ENCODE peak calls at places on chromosomes 12 and 14, in nine cellular contexts. M, S, T, W, H, O, V, C and B are unnamed samples.

GRCh38 chr12:63982787-63983186 is 138.3 kb downstream of the SRGAP1 start:
- DNase-seq in M (no peak), S (no peak), T (no peak), W (no peak), H (no peak), O (no peak), V (no peak), C (no peak), B (no peak)

GRCh38 chr14:71931492-71932228 is 569 bp upstream of the RGS6 start:
- DNase-seq in M (no peak), S (no peak), T (no peak), W (no peak), H (no peak), O (no peak), V (no peak), C (no peak), B (no peak)

GRCh38 chr12:57604454-57605307 is at the start of gene DTX3:
- DNase-seq in M (no peak), S (no peak), T (no peak), W (peak), H (peak), O (no peak), V (no peak), C (no peak), B (peak)

GRCh38 chr14:80475074-80475473 is 263.8 kb upstream of the DIO2 start:
- DNase-seq in M (no peak), S (no peak), T (no peak), W (no peak), H (no peak), O (no peak), V (no peak), C (no peak), B (no peak)

GRCh38 chr12:34597548-34598351 is 575.5 kb downstream of the ALG10 start:
- DNase-seq in M (no peak), S (no peak), T (no peak), W (no peak), H (peak), O (no peak), V (no peak), C (no peak), B (peak)

GRCh38 chr14:41830679-41831078 is 224.0 kb downstream of the LRFN5 start:
- DNase-seq in M (no peak), S (no peak), T (no peak), W (peak), H (peak), O (no peak), V (no peak), C (no peak), B (no peak)

GRCh38 chr14:26255213-26255612 is 342.6 kb downstream of the NOVA1 start:
- DNase-seq in M (no peak), S (no peak), T (no peak), W (peak), H (no peak), O (peak), V (no peak), C (no peak), B (no peak)

GRCh38 chr12:56338643-56339422 is at the start of gene IL23A:
- DNase-seq in M (no peak), S (no peak), T (peak), W (peak), H (no peak), O (no peak), V (peak), C (no peak), B (peak)

GRCh38 chr12:96193725-96194571 is at the start of gene ELK3:
- DNase-seq in M (peak), S (no peak), T (no peak), W (peak), H (peak), O (peak), V (no peak), C (peak), B (peak)

DNA sequence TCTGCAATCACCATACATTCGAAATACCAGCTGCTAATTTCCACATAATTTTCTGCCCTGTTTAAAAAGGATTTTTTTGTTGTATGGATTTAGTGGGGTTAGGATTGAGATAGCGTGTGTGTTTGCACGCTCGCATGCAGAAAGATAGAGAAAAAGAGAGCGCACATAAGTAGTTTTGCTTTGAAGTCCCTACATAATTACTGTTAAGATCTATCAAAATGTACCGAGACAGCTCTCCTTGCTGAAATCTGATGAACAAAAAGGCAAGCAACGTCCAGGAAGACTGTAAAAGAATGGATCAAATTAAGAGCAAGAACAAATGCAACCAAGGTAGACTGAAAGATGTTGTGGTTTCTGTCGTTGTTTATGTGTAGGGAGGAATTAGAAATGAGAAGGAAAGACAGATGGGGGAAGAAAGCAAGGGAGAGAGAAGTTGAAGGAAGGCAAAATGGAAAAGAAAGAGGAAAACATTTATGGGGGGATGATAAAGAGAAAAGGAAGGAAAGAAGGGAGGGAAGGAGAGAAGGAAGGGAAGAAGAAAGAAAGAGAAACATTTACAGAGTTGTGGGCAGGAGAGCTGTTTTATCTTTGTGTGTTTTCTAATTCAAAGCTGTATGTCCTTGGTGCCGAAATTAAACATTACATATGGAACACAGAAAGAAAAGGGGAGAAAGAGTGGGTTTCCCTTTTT is 522.3 kb downstream of the MED13L start:
- DNase-seq in M (no peak), S (no peak), T (no peak), W (no peak), H (no peak), O (no peak), V (no peak), C (no peak), B (no peak)
- H3K4me3 ChIP-seq in M (no peak), S (no peak), T (no peak), W (no peak), H (no peak), O (no peak), V (no peak), C (no peak), B (no peak)

GRCh38 chr12:85662209-85662607 is 174.0 kb downstream of the RASSF9 start:
- DNase-seq in M (no peak), S (no peak), T (no peak), W (no peak), H (no peak), O (no peak), V (no peak), C (no peak), B (no peak)

GRCh38 chr12:85659754-85660530 is 176.3 kb downstream of the RASSF9 start:
- DNase-seq in M (no peak), S (no peak), T (no peak), W (no peak), H (no peak), O (no peak), V (no peak), C (no peak), B (no peak)

GRCh38 chr12:85661461-85662208 is 174.6 kb downstream of the RASSF9 start:
- DNase-seq in M (no peak), S (no peak), T (no peak), W (no peak), H (no peak), O (no peak), V (no peak), C (no peak), B (no peak)

GRCh38 chr12:85664429-85664828 is 171.8 kb downstream of the RASSF9 start:
- DNase-seq in M (no peak), S (no peak), T (no peak), W (no peak), H (no peak), O (no peak), V (no peak), C (no peak), B (no peak)

DNA sequence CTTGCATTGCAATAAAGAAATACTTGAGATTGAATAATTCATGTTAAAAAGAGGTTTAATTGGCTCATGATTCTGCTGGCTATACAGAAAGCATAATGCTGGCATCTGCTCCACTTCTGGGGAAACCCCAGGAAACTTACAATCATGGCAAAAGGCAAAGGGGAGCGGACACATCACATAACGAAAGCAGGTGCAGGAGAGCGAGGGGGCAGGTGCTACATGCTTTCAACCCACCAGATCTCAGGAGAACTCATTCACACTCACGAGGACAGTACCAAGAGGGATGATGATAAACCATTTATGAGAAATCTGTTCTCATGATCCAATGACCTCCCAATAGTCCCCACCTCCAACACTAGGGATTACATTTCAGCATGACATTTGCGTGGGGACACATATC is 172.6 kb downstream of the RASSF9 start:
- DNase-seq in M (no peak), S (no peak), T (no peak), W (no peak), H (no peak), O (no peak), V (no peak), C (no peak), B (no peak)
- TF ChIP-seq POLR2AphosphoS5 in M (no peak), S (no peak), T (no peak), W (no peak), H (no peak), O (no peak), V (no peak), C (no peak), B (no peak)

DNA sequence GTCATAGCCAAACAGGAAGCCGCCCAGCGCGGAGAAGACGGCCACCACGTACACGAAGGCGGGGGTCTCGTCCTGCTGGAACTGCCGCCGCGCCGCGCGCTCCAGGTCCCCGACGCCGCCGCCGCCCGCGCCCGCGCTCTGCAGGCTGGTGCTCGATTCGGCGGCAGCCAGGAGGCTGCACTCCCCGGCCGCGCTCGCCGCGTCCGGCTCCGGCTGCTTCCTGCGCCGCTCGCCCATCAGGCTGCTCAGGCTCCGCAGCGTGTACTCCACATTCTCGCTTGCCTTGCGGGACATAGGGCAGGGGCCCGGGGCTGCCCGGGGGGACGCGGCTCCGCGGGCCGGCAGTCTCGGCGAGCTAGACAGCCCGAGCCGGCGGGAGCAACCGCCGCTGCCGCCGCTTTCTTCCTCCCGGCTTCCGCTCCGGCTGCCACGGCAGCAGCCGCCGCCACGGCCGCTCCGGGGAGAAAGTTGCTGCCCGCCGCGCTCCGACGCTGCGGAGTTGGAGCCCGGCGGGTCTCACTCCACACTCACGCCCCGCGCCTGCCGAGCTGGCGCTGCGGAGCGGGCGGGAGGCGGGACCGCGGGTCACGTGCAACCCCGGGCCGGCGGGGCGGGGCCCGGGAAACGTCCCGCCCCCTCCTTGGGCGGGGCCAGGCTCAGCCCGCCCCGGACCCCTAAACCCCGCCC is at the start of gene SLC2A13:
- DNase-seq in M (peak), S (peak), T (no peak), W (peak), H (peak), O (peak), V (peak), C (peak), B (peak)
- H3K27ac ChIP-seq in M (peak), S (peak), T (no peak), W (no peak), H (peak), O (peak), V (no peak), C (peak), B (peak)

DNA sequence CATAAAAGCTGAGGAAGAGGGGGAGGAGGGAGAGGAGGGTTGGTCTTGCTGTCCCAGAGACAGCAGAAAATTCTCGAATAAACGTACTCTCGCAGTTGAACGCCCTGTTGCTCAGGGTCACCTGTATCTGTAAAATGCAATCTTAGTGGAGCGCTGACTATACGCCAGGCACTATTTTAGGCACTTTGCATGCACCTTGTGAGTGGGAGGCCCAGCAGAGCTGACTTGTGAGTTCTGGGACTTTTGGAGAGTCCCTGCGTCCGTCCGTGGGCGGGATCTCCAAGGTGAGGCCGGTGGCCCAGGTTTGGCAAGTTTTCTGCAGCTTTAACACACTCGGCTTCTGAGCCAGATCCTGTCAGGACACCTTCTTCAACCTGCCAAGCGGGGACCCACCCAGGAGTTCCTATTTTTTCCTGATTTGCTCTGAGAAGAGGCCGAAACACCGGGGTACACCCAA is 32.5 kb upstream of the PLEKHG6 start:
- DNase-seq in M (no peak), S (no peak), T (no peak), W (peak), H (no peak), O (no peak), V (no peak), C (peak), B (peak)
- H3K4me3 ChIP-seq in M (peak), S (peak), T (peak), W (peak), H (peak), O (peak), V (peak), C (peak), B (peak)

GRCh38 chr14:60349663-60350365 is 100.8 kb downstream of the PPM1A start:
- DNase-seq in M (peak), S (peak), T (no peak), W (peak), H (no peak), O (peak), V (no peak), C (no peak), B (no peak)
- TF ChIP-seq POLR2AphosphoS5 in M (no peak), S (no peak), T (no peak), W (no peak), H (no peak), O (no peak), V (no peak), C (no peak), B (no peak)

GRCh38 chr12:88556213-88556612 is 24.1 kb downstream of the KITLG start:
- DNase-seq in M (no peak), S (no peak), T (no peak), W (no peak), H (no peak), O (no peak), V (no peak), C (no peak), B (no peak)
- H3K27ac ChIP-seq in M (no peak), S (peak), T (no peak), W (no peak), H (no peak), O (no peak), V (no peak), C (peak), B (no peak)

DNA sequence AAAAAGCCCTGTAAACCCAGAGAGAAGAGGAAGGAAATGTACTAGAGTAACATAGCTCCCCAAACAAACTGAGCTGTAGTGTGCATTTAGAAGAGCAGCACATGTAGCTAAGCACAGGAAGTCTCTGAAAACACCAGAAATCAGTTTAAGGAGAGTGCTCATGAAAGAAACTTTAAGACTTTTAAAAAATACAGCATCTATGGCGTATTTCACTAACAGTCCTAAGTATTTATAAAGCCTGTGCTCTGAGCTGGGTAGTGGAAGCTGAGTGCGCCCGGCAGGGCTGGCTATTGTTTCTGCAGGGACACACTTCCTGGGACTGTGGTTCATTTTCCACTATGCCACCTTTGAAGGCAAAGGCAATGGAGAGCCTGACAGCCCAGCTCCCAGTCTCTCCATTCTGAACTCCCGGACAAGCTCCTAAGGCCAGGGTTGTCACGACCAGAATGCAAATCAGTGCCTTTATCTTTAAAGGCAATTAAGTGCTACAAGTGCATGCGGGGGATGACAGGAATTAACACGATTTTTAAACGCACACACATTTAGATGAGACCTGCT is 45.4 kb downstream of the NIN start:
- DNase-seq in M (no peak), S (no peak), T (no peak), W (peak), H (no peak), O (no peak), V (no peak), C (no peak), B (no peak)
- H3K4me3 ChIP-seq in M (no peak), S (no peak), T (no peak), W (no peak), H (no peak), O (no peak), V (no peak), C (no peak), B (peak)

DNA sequence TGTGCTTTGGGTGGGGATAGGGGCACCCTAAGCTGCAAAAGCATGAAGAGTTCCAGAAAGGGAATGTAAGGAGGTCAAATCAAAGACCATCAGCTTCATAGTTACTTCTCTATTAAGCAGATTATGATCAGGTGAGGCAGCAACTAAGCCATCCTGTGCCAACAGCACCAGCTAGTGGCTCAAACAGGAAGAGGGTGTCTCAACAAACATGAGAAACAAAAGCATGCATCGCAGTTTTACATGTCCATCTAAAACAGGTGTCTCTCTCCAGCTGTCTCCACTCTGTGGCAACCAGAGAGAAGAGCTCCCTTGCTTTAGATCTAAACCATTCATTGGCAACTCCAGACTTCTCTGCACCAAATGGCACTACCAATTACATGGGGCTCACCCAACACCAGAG is 52.9 kb downstream of the ACTN1 start:
- DNase-seq in M (no peak), S (no peak), T (no peak), W (peak), H (no peak), O (no peak), V (no peak), C (no peak), B (no peak)
- TF ChIP-seq POLR2AphosphoS5 in M (no peak), S (no peak), T (no peak), W (no peak), H (no peak), O (no peak), V (no peak), C (no peak), B (peak)

GRCh38 chr14:100422556-100423420 is 99.6 kb downstream of the SLC25A47 start:
- DNase-seq in M (no peak), S (no peak), T (no peak), W (no peak), H (peak), O (no peak), V (no peak), C (no peak), B (no peak)
- H3K27ac ChIP-seq in M (no peak), S (no peak), T (no peak), W (no peak), H (no peak), O (peak), V (no peak), C (peak), B (no peak)

DNA sequence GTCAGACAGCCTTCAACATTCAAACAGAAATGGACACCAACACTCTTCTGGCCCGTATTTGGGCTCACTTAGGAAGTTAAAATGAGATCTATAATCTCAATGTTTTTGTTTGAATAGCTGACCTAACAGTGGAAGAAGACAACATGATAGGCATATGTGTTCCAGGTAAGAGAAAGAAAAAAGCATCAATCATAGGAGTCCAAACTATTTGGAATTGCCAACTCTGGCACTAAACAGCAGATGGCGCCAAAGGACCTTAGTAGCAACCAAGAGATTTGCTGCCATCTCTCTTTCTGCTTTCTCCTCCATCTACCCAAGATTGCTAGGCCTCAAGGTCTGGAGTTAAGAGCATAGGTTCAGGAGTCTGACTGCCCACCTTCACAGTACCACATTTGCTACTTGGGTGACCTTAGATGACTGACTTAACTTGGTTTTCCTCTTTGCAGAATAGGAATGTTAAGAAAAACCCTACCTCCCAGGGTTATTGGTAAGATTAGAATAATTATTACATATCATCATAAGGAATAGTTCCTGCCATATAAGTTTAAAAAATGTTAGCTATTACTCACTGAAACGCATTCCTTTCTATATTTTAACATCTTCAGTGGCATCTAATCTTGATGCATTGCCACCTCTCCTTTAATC is 30.2 kb downstream of the PEX5 start:
- DNase-seq in M (peak), S (peak), T (peak), W (peak), H (peak), O (peak), V (peak), C (peak), B (peak)
- H3K4me3 ChIP-seq in M (no peak), S (no peak), T (no peak), W (no peak), H (no peak), O (no peak), V (no peak), C (no peak), B (no peak)